ENCODE peak calls at places on chromosomes 6 and 20, in eight cellular contexts. D, F, T, M, S, B, P and K are unnamed samples.
A peak's percentile ranks its signal among the peaks of the same experiment; 100 is the strongest.

GRCh38 chr20:4858000-4858399 is 136.3 kb downstream of the PRND start:
- DNase-seq in D (no peak), F (no peak), T (no peak), M (no peak), S (no peak), B (no peak), P (no peak), K (no peak)

GRCh38 chr6:129340983-129341382 is 369.0 kb downstream of the ARHGAP18 start:
- DNase-seq in D (peak; percentile 34), F (peak; percentile 72), T (peak; percentile 95), M (peak; percentile 96), S (no peak), B (no peak), P (no peak), K (no peak)

GRCh38 chr20:24957326-24957996 is 8.4 kb downstream of the CST7 start:
- DNase-seq in D (no peak), F (no peak), T (no peak), M (no peak), S (peak; percentile 30), B (peak; percentile 77), P (no peak), K (no peak)

GRCh38 chr6:34055223-34055933 is 90.5 kb downstream of the GRM4 start:
- DNase-seq in D (peak; percentile 33), F (peak; percentile 72), T (peak; percentile 69), M (peak; percentile 51), S (peak; percentile 68), B (peak; percentile 86), P (peak; percentile 72), K (peak; percentile 63)

GRCh38 chr6:31083742-31084354 is 28.5 kb downstream of the C6orf15 start:
- DNase-seq in D (no peak), F (no peak), T (peak; percentile 77), M (peak; percentile 92), S (no peak), B (no peak), P (peak; percentile 41), K (peak; percentile 91)

GRCh38 chr20:51534764-51535386 is 7.6 kb downstream of the NFATC2 start:
- DNase-seq in D (no peak), F (no peak), T (no peak), M (no peak), S (no peak), B (no peak), P (no peak), K (no peak)

GRCh38 chr6:112205521-112206458 is 48.6 kb downstream of the LAMA4 start:
- DNase-seq in D (no peak), F (peak; percentile 82), T (peak; percentile 57), M (peak; percentile 45), S (no peak), B (no peak), P (no peak), K (no peak)

GRCh38 chr6:22333802-22334201 is 37.0 kb upstream of the PRL start:
- DNase-seq in D (no peak), F (no peak), T (peak; percentile 18), M (peak; percentile 68), S (no peak), B (no peak), P (no peak), K (no peak)

GRCh38 chr6:167706313-167707109 is 120.2 kb upstream of the AFDN start:
- DNase-seq in D (no peak), F (no peak), T (no peak), M (no peak), S (no peak), B (peak; percentile 72), P (no peak), K (no peak)

GRCh38 chr20:37526238-37526838 is 1.3 kb downstream of the BLCAP start:
- DNase-seq in D (peak; percentile 41), F (peak; percentile 67), T (peak; percentile 72), M (peak; percentile 52), S (no peak), B (peak; percentile 72), P (peak; percentile 37), K (peak; percentile 86)

GRCh38 chr6:106462923-106463557 is 102.5 kb downstream of the CRYBG1 start:
- DNase-seq in D (no peak), F (no peak), T (no peak), M (no peak), S (no peak), B (no peak), P (no peak), K (no peak)

GRCh38 chr6:152094276-152094675 is 286.8 kb downstream of the ESR1 start:
- DNase-seq in D (no peak), F (no peak), T (no peak), M (no peak), S (no peak), B (no peak), P (no peak), K (no peak)
- H3K4me3 ChIP-seq in D (no peak overlapping the region), F (no peak overlapping the region), T (no peak overlapping the region), M (no peak overlapping the region), S (no peak overlapping the region), B (no peak overlapping the region), P (no peak overlapping the region), K (no peak overlapping the region)

DNA sequence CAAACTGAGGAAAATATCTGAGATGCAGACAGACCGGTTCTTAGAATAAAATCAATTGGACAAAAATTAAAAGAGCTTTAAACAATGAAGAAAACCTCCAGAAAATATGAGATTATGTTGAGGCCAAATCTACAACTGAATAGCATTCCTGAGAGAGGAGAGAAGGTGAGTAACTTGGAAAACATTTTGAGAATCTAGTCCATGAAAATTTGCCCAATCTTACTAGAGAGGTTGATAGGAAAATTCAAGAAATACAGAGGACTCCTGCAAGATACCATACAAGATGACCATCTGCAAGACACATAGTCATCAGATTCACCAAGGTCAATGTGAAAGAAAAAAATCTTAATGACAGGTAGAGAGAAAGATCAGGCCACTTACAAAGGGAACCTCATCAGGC is 437.7 kb upstream of the ADGRB3 start:
- DNase-seq in D (no peak), F (peak; percentile 3), T (no peak), M (no peak), S (no peak), B (no peak), P (no peak), K (no peak)
- H3K4me1 ChIP-seq in D (no peaks in the 10 kb centered on the region), F (no peaks in the 10 kb centered on the region), T (no peaks in the 10 kb centered on the region), M (no peaks in the 10 kb centered on the region), S (no peaks in the 10 kb centered on the region), B (no peaks in the 10 kb centered on the region), P (no peaks in the 10 kb centered on the region), K (no peaks in the 10 kb centered on the region)

GRCh38 chr20:35171753-35172433 is at the start of gene PROCR:
- DNase-seq in D (peak; percentile 90), F (peak; percentile 97), T (peak; percentile 94), M (peak; percentile 90), S (no peak), B (peak; percentile 88), P (peak; percentile 73), K (peak; percentile 82)

GRCh38 chr20:35173576-35174192 is 1.8 kb downstream of the PROCR start:
- DNase-seq in D (no peak), F (no peak), T (peak; percentile 53), M (no peak), S (no peak), B (no peak), P (no peak), K (no peak)

GRCh38 chr20:35174458-35175216 is 2.8 kb downstream of the PROCR start:
- DNase-seq in D (no peak), F (no peak), T (peak; percentile 55), M (no peak), S (no peak), B (peak; percentile 65), P (peak; percentile 60), K (no peak)

GRCh38 chr20:35171438-35171752 is 477 bp upstream of the PROCR start:
- DNase-seq in D (no peak), F (no peak), T (no peak), M (no peak), S (no peak), B (no peak), P (no peak), K (no peak)

GRCh38 chr20:35172434-35172806 is 548 bp downstream of the PROCR start:
- DNase-seq in D (no peak), F (no peak), T (peak; percentile 2), M (no peak), S (no peak), B (no peak), P (no peak), K (no peak)
- H3K4me3 ChIP-seq in D (peak overlapping the region; percentile 48), F (peak overlapping the region; percentile 72), T (peak overlapping the region; percentile 76), M (peak overlapping the region; percentile 53), S (peak overlapping the region; percentile 27), B (no peak overlapping the region), P (no peak overlapping the region), K (peak overlapping the region; percentile 50)

GRCh38 chr20:3798908-3799248 is 2.8 kb downstream of the CDC25B start:
- DNase-seq in D (no peak), F (no peak), T (no peak), M (no peak), S (no peak), B (no peak), P (no peak), K (peak; percentile 78)

GRCh38 chr20:3796477-3797225 is 541 bp downstream of the CDC25B start:
- DNase-seq in D (no peak), F (no peak), T (no peak), M (no peak), S (peak; percentile 40), B (peak; percentile 85), P (no peak), K (peak; percentile 47)

GRCh38 chr20:3797226-3797545 is 1.1 kb downstream of the CDC25B start:
- DNase-seq in D (no peak), F (no peak), T (no peak), M (no peak), S (peak; percentile 26), B (no peak), P (no peak), K (no peak)

GRCh38 chr20:3797592-3798404 is 1.7 kb downstream of the CDC25B start:
- DNase-seq in D (no peak), F (peak; percentile 60), T (no peak), M (peak; percentile 67), S (peak; percentile 66), B (peak; percentile 73), P (no peak), K (no peak)

GRCh38 chr20:3798405-3798768 is 2.3 kb downstream of the CDC25B start:
- DNase-seq in D (no peak), F (no peak), T (no peak), M (no peak), S (no peak), B (peak; percentile 62), P (no peak), K (no peak)
- H3K4me1 ChIP-seq in D (peaks cover 38% of the 10 kb centered on the region), F (peaks cover 26% of the 10 kb centered on the region), T (peaks cover 12% of the 10 kb centered on the region), M (peaks cover 26% of the 10 kb centered on the region), S (peaks cover 60% of the 10 kb centered on the region), B (peaks cover 90% of the 10 kb centered on the region), P (peaks cover 3% of the 10 kb centered on the region), K (peaks cover 30% of the 10 kb centered on the region)